ENCODE peak calls at places on chromosomes 7 and 10, in six cellular contexts. F is tibial nerve, T is Caco-2, H is A549, L is esophagus squamous epithelium, P is Panc1. M is an unnamed sample.
A peak's percentile ranks its signal among the peaks of the same experiment; 100 is the strongest.

GRCh38 chr7:2158331-2159175 is 74.2 kb downstream of the MAD1L1 start:
- DNase-seq in P (no peak), H (no peak), L (no peak), T (peak; percentile 33), F (no peak), M (no peak)

GRCh38 chr10:130377986-130378545 is 241.9 kb downstream of the GLRX3 start:
- DNase-seq in T (no peak), F (no peak), P (no peak), L (no peak), H (no peak), M (no peak)

GRCh38 chr10:11838298-11838852 is 15.2 kb downstream of the PROSER2 start:
- DNase-seq in L (no peak), F (no peak), P (no peak), H (no peak), T (no peak), M (no peak)

GRCh38 chr10:4686644-4686996 is 139.4 kb upstream of the AKR1E2 start:
- DNase-seq in T (no peak), H (peak; percentile 77), L (no peak), F (no peak), P (no peak), M (no peak)

GRCh38 chr7:142338633-142339501 is 81.0 kb upstream of the PRSS58 start:
- DNase-seq in T (no peak), P (no peak), L (no peak), H (peak; percentile 27), F (peak; percentile 31), M (no peak)

GRCh38 chr7:37234334-37234733 is 214.3 kb downstream of the ELMO1 start:
- DNase-seq in F (no peak), L (no peak), H (no peak), P (no peak), T (no peak), M (no peak)

GRCh38 chr10:123117644-123118409 is 17.9 kb upstream of the HMX3 start:
- DNase-seq in T (no peak), H (no peak), L (no peak), F (no peak), P (no peak), M (no peak)

GRCh38 chr7:104271948-104272347 is 56.5 kb upstream of the LHFPL3 start:
- DNase-seq in P (no peak), T (no peak), L (no peak), F (no peak), H (no peak), M (no peak)

GRCh38 chr10:3339531-3339950 is 167.0 kb upstream of the PITRM1 start:
- DNase-seq in F (no peak), T (no peak), H (no peak), L (no peak), P (no peak), M (no peak)

GRCh38 chr7:100435401-100436304 is 644 bp downstream of the PPP1R35 start:
- DNase-seq in H (peak; percentile 38), T (peak; percentile 60), P (no peak), L (no peak), F (no peak), M (peak; percentile 33)

GRCh38 chr10:113292086-113292485 is 260.8 kb upstream of the HABP2 start:
- DNase-seq in T (no peak), H (no peak), F (no peak), P (no peak), L (no peak), M (no peak)

GRCh38 chr10:20535846-20536245 is 361.3 kb downstream of the NEBL start:
- DNase-seq in T (no peak), L (no peak), H (no peak), F (no peak), P (no peak), M (no peak)

GRCh38 chr7:151381333-151382078 is 28.3 kb downstream of the WDR86 start:
- DNase-seq in L (no peak), P (no peak), H (no peak), F (no peak), T (no peak), M (peak; percentile 66)

GRCh38 chr10:70409772-70410171 is 5.8 kb downstream of the EIF4EBP2 start:
- DNase-seq in H (no peak), P (no peak), L (no peak), T (no peak), F (no peak), M (no peak)

GRCh38 chr10:70410608-70411007 is 6.7 kb downstream of the EIF4EBP2 start:
- DNase-seq in P (no peak), F (no peak), T (no peak), L (no peak), H (no peak), M (no peak)

GRCh38 chr10:70403483-70404035 is 386 bp upstream of the EIF4EBP2 start:
- DNase-seq in P (no peak), F (no peak), H (no peak), L (no peak), T (no peak), M (no peak)

GRCh38 chr10:70404036-70404905 is at the start of gene EIF4EBP2:
- DNase-seq in P (peak; percentile 84), L (peak; percentile 66), F (peak; percentile 99), T (peak; percentile 99), H (peak; percentile 96), M (peak; percentile 99)

DNA sequence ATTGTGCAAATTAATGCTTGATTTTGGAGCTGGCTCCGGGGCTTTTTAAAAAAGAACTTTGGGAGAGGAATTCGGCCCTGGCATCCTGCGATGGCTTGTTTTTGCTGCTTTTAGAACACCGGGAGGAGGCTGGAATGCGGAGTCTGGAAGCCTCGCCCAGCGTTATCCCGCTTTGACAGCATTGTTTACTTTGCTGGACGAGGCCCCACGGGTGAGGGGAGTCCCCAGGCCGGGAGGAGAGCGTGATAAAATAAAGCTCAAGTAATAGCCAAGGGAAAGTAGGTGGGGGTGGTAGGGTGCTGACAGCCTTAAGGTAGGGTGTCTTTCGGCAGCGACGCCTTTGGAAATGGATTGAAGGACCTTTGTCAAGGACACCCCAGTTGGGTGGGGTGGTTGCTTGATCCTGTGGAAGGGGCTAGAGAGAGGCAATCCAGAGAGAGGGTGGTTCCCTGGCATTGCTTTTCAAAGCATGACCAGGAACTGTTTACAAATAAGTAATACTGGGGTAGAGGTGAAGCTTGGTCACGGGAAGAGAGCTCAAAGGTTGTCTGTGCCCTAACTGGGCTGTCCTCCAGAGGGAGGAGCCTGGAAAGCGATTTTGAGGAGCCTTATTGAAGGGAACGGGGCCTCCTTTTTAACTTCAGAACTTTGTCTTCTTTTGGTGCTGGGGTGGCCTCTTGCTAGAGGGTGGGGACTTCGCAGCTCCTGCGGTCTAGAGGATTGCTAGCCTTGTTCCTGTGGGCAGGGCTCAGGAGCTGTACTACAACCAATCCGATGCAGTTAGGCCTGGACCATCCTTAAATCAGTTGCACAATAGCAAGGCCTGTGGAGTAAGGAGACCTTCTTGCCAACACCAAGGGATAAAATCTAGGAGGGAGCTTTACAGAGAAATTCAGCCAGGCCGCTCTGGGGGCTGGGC is 1.2 kb downstream of the EIF4EBP2 start:
- DNase-seq in P (no peak), T (peak; percentile 84), H (peak; percentile 81), L (no peak), F (peak; percentile 88), M (no peak)
- H3K9me3 ChIP-seq in P (no peaks in the 10 kb centered on the region), T (no peaks in the 10 kb centered on the region), H (no peaks in the 10 kb centered on the region), L (no peaks in the 10 kb centered on the region), F (no peaks in the 10 kb centered on the region), M (no peaks in the 10 kb centered on the region)

DNA sequence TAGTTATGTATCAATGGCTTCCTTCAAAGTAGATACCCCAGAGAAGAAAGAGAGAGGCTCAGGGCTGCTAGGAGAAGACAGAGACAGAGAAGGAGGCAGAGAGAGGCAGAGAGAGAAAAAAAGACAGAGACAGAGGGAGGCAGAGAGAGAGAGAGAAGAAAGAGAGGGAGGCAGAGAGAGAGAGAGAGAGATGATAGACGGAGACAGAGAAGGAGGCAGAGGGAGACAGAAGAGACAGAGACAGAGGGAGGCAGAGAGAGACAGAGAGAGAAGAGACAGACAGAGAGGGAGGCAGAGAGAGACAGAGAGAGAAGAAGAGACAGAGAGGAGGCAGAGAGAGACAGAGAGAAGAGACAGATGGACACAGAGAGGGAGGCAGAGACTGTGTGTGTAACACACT is 187.9 kb downstream of the DNAJB6 start:
- DNase-seq in T (no peak), H (no peak), L (no peak), P (no peak), F (no peak), M (no peak)
- H3K9me3 ChIP-seq in T (no peaks in the 10 kb centered on the region), H (no peaks in the 10 kb centered on the region), L (no peaks in the 10 kb centered on the region), P (no peaks in the 10 kb centered on the region), F (no peaks in the 10 kb centered on the region), M (no peaks in the 10 kb centered on the region)

GRCh38 chr10:124168991-124169826 is 75.8 kb upstream of the CHST15 start:
- DNase-seq in H (no peak), T (no peak), L (no peak), P (no peak), F (no peak), M (no peak)
- H3K9me3 ChIP-seq in H (no peaks in the 10 kb centered on the region), T (no peaks in the 10 kb centered on the region), L (no peaks in the 10 kb centered on the region), P (no peaks in the 10 kb centered on the region), F (no peaks in the 10 kb centered on the region), M (no peaks in the 10 kb centered on the region)

GRCh38 chr7:35650751-35651150 is 44.2 kb downstream of the HERPUD2 start:
- DNase-seq in T (no peak), L (no peak), H (no peak), P (no peak), F (no peak), M (no peak)
- H3K9me3 ChIP-seq in T (peaks cover 7% of the 10 kb centered on the region), L (no peaks in the 10 kb centered on the region), H (no peaks in the 10 kb centered on the region), P (no peaks in the 10 kb centered on the region), F (no peaks in the 10 kb centered on the region), M (no peaks in the 10 kb centered on the region)

DNA sequence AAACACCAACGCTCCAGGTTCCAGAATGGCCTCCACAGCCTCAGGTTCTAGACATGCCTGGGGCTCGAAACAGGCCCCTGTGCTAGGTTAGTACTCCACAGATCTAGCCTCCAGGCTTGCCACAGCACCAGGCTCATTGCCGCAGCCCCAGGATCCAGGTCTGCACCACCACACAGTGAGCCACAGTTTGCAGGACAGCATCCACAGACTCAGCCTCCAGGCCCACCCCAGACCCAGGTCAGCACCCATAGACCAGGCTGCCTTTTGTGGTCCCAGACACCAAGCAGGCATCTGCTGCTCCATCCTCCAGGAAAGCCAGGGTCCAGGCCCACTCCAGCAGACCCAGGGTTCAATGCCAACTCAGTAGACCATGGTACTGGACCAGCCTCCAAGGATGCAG is 132.3 kb upstream of the VSTM2A start:
- DNase-seq in T (no peak), P (no peak), F (no peak), H (no peak), L (no peak), M (no peak)
- H3K9me3 ChIP-seq in T (peaks cover 2% of the 10 kb centered on the region), P (peaks cover 16% of the 10 kb centered on the region), F (no peaks in the 10 kb centered on the region), H (peaks cover 3% of the 10 kb centered on the region), L (no peaks in the 10 kb centered on the region), M (peaks cover 6% of the 10 kb centered on the region)